ENCODE peak calls at places on chromosomes 1 and 21, in eight cellular contexts. Y is GM10248, L is NCI-H82, I is AG04450, W is NAMALWA, H is HepG2, B is hippocampal formation, T is trophoblast cell. U is an unnamed sample.

GRCh38 chr1:245591346-245592082 is 436.7 kb downstream of the KIF26B start:
- DNase-seq in Y (no peak), L (no peak), I (no peak), W (no peak), H (no peak), B (no peak), T (no peak), U (no peak)

GRCh38 chr1:114758251-114758832 is 558 bp upstream of the CSDE1 start:
- DNase-seq in Y (no peak), L (peak), I (no peak), W (no peak), H (peak), B (no peak), T (no peak), U (no peak)

GRCh38 chr1:81936838-81937237 is 136.1 kb downstream of the ADGRL2 start:
- DNase-seq in Y (no peak), L (no peak), I (no peak), W (no peak), H (no peak), B (no peak), T (no peak), U (no peak)

GRCh38 chr1:244280859-244281258 is 170.8 kb downstream of the ADSS2 start:
- DNase-seq in Y (no peak), L (no peak), I (peak), W (no peak), H (no peak), B (no peak), T (no peak), U (no peak)

GRCh38 chr1:23283660-23284602 is 60.2 kb downstream of the HNRNPR start:
- DNase-seq in Y (no peak), L (no peak), I (peak), W (no peak), H (no peak), B (no peak), T (peak), U (no peak)

GRCh38 chr1:243483084-243483845 is 227.4 kb downstream of the SDCCAG8 start:
- DNase-seq in Y (no peak), L (peak), I (no peak), W (no peak), H (no peak), B (no peak), T (peak), U (no peak)

GRCh38 chr1:67937651-67938050 is 104.4 kb upstream of the GNG12 start:
- DNase-seq in Y (no peak), L (peak), I (peak), W (no peak), H (no peak), B (no peak), T (no peak), U (no peak)

GRCh38 chr21:15894596-15894995 is 164.8 kb downstream of the USP25 start:
- DNase-seq in Y (no peak), L (peak), I (no peak), W (peak), H (no peak), B (no peak), T (peak), U (no peak)

GRCh38 chr1:57319165-57319564 is 104.7 kb downstream of the DAB1 start:
- DNase-seq in Y (no peak), L (no peak), I (peak), W (no peak), H (no peak), B (no peak), T (no peak), U (no peak)

GRCh38 chr1:10152709-10153284 is 57.6 kb upstream of the KIF1B start:
- DNase-seq in Y (peak), L (peak), I (peak), W (peak), H (no peak), B (peak), T (peak), U (no peak)

GRCh38 chr1:12462586-12462985 is 155.4 kb downstream of the DHRS3 start:
- DNase-seq in Y (no peak), L (no peak), I (no peak), W (no peak), H (no peak), B (no peak), T (peak), U (no peak)

GRCh38 chr1:159071970-159072582 is 4.5 kb downstream of the AIM2 start:
- DNase-seq in Y (peak), L (peak), I (peak), W (peak), H (peak), B (no peak), T (peak), U (no peak)

GRCh38 chr1:222739929-222740328 is 2.9 kb downstream of the FAM177B start:
- DNase-seq in Y (no peak), L (no peak), I (no peak), W (no peak), H (no peak), B (no peak), T (no peak), U (no peak)

GRCh38 chr1:226798427-226799411 is 59.6 kb upstream of the ITPKB start:
- DNase-seq in Y (peak), L (no peak), I (no peak), W (no peak), H (no peak), B (no peak), T (no peak), U (peak)

GRCh38 chr1:27192039-27192529 is 37.2 kb upstream of the SLC9A1 start:
- DNase-seq in Y (no peak), L (no peak), I (no peak), W (no peak), H (peak), B (no peak), T (peak), U (no peak)

GRCh38 chr1:75317976-75318375 is 183.8 kb downstream of the LHX8 start:
- DNase-seq in Y (no peak), L (no peak), I (no peak), W (no peak), H (no peak), B (no peak), T (peak), U (no peak)

GRCh38 chr1:86504895-86505625 is 36.3 kb downstream of the CLCA1 start:
- DNase-seq in Y (no peak), L (no peak), I (no peak), W (no peak), H (no peak), B (no peak), T (no peak), U (no peak)

GRCh38 chr21:45379901-45380330 is 25.0 kb upstream of the COL18A1 start:
- DNase-seq in Y (no peak), L (no peak), I (no peak), W (no peak), H (no peak), B (no peak), T (no peak), U (no peak)

GRCh38 chr1:25684216-25684965 is 67.8 kb downstream of the MAN1C1 start:
- DNase-seq in Y (no peak), L (no peak), I (no peak), W (no peak), H (no peak), B (no peak), T (no peak), U (no peak)

GRCh38 chr1:118944546-118944945 is 43.6 kb downstream of the TBX15 start:
- DNase-seq in Y (no peak), L (no peak), I (no peak), W (no peak), H (no peak), B (no peak), T (no peak), U (no peak)

GRCh38 chr1:12496154-12496961 is 121.7 kb downstream of the DHRS3 start:
- DNase-seq in Y (no peak), L (no peak), I (no peak), W (peak), H (no peak), B (no peak), T (peak), U (no peak)

U was measured in GM06990.